ENCODE peak calls at places on chromosome X, in ten cellular contexts. B, I, P, Z, X, M, S, V, Q and N are unnamed samples.

GRCh38 chrX:10416424-10416823 is 204.0 kb downstream of the MID1 start:
- DNase-seq in P (no peak), Z (no peak), M (no peak), X (no peak), B (no peak), S (no peak), I (no peak), V (no peak), Q (no peak), N (no peak)

GRCh38 chrX:69109706-69110635 is 55.3 kb downstream of the PJA1 start:
- DNase-seq in B (no peak), P (no peak), I (no peak), S (peak), V (peak), X (peak), Z (no peak), Q (no peak), M (peak), N (no peak)

GRCh38 chrX:47380268-47380667 is 9.9 kb downstream of the ZNF157 start:
- DNase-seq in P (peak), V (peak), I (no peak), Q (no peak), B (peak), M (peak), X (peak), S (peak), Z (no peak), N (no peak)

GRCh38 chrX:1667566-1667965 is 52.7 kb downstream of the ASMT start:
- DNase-seq in P (no peak), M (no peak), I (no peak), Q (no peak), X (no peak), Z (no peak), V (no peak), B (no peak), S (no peak), N (no peak)

GRCh38 chrX:28847423-28847822 is 260.2 kb downstream of the IL1RAPL1 start:
- DNase-seq in P (no peak), S (peak), X (peak), Z (peak), B (peak), I (peak), V (peak), Q (no peak), M (peak), N (no peak)

GRCh38 chrX:70452143-70452733 is 7.6 kb downstream of the DLG3 start:
- DNase-seq in Z (peak), M (peak), X (peak), I (peak), B (peak), P (peak), S (peak), V (peak), Q (no peak), N (no peak)

GRCh38 chrX:24396930-24397277 is 36.5 kb downstream of the SUPT20HL1 start:
- DNase-seq in Z (no peak), P (no peak), X (no peak), S (no peak), M (no peak), I (no peak), V (no peak), B (no peak), Q (no peak), N (no peak)

GRCh38 chrX:104565791-104566687 is at the start of gene IL1RAPL2:
- DNase-seq in M (peak), Z (peak), V (peak), X (peak), B (no peak), Q (no peak), I (peak), S (peak), P (peak), N (no peak)

GRCh38 chrX:70444326-70445196 is at the start of gene DLG3:
- DNase-seq in P (no peak), B (no peak), I (peak), Q (no peak), Z (peak), V (peak), X (peak), S (peak), M (peak), N (peak)

GRCh38 chrX:12080265-12080664 is 58.0 kb upstream of the FRMPD4 start:
- DNase-seq in M (peak), Q (no peak), I (peak), V (peak), X (peak), B (no peak), Z (peak), S (peak), P (peak), N (no peak)

GRCh38 chrX:57282568-57282967 is 3.9 kb upstream of the FAAH2 start:
- DNase-seq in X (no peak), B (no peak), S (no peak), P (no peak), Z (no peak), M (peak), Q (no peak), I (no peak), V (peak), N (no peak)

GRCh38 chrX:109840585-109840984 is 107.5 kb upstream of the ACSL4 start:
- DNase-seq in Q (no peak), B (no peak), S (peak), P (no peak), V (peak), I (peak), X (peak), Z (peak), M (peak), N (no peak)

GRCh38 chrX:134484039-134484438 is 24.1 kb downstream of the HPRT1 start:
- DNase-seq in B (no peak), Q (no peak), S (peak), M (peak), V (peak), Z (peak), I (no peak), X (peak), P (no peak), N (no peak)

GRCh38 chrX:103791233-103791632 is 14.6 kb downstream of the PLP1 start:
- DNase-seq in M (no peak), I (no peak), P (no peak), B (no peak), V (no peak), Z (no peak), X (no peak), S (no peak), Q (no peak), N (no peak)

GRCh38 chrX:136577562-136577961 is 45.5 kb downstream of the VGLL1 start:
- DNase-seq in B (peak), Q (no peak), P (peak), S (peak), I (peak), V (peak), Z (peak), M (peak), X (peak), N (no peak)

GRCh38 chrX:136574548-136574947 is 42.5 kb downstream of the VGLL1 start:
- DNase-seq in S (peak), Z (peak), I (peak), M (peak), Q (no peak), V (no peak), B (no peak), X (no peak), P (no peak), N (no peak)

DNA sequence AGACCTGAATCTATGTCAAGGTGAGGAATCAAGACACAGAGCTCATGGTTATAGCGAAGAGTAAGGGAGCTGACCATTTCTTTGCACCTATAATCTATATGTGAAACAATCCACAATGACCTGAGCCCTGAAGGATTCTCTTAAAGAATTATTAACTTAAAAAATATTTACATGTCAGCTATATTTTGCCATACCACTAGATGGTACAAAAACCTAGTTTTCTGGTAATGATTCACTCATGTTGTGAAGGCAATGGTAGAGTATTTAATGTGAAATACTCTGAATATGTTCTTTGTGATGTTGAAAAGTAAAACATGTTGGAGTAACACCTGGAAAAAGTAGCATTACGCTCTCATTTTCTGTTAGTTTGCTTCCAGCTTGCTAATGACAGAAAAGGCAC is 40.0 kb downstream of the VGLL1 start:
- DNase-seq in I (no peak), X (no peak), B (no peak), P (no peak), Q (no peak), Z (no peak), V (no peak), M (peak), S (no peak), N (no peak)
- TF ChIP-seq CTCF in I (peak), X (no peak), B (no peak), P (no peak), Q (no peak), Z (no peak), V (no peak), M (peak), S (peak), N (no peak)

GRCh38 chrX:150868625-150869024 is 29.8 kb downstream of the CD99L2 start:
- DNase-seq in I (no peak), B (no peak), P (no peak), S (no peak), M (no peak), V (no peak), Q (no peak), Z (no peak), X (peak), N (no peak)
- TF ChIP-seq CTCF in I (no peak), B (no peak), P (no peak), S (no peak), M (no peak), V (no peak), Q (no peak), Z (no peak), X (no peak), N (no peak)

DNA sequence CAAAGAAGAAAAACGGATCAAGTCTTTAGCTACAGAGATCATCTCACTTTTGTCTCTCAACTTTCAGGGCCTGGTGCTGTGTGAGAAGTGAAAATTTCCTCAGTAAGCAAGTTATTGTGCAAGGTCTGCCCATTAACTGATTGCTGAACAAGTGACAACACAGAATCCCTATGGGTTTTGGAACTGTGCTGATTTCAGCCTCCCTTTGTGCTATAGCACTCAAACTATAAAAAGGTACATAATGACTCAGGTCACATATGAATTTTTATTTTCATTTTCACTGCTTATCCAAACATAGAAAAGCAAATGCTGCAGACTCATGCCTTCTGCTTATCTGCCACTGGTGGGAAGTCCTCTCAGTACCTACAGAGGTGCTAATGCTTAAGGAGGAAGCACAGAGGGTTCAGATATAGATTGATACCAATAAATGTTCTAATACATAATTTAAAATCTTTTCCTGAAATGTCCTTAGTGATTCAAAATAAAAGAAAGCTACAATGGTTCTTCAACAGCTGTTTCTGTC is 576.2 kb upstream of the CT83 start:
- DNase-seq in Q (no peak), S (no peak), V (no peak), X (no peak), B (no peak), I (no peak), P (no peak), Z (no peak), M (no peak), N (no peak)
- TF ChIP-seq CTCF in Q (no peak), S (no peak), V (no peak), X (no peak), B (no peak), I (no peak), P (no peak), Z (no peak), M (no peak), N (no peak)

DNA sequence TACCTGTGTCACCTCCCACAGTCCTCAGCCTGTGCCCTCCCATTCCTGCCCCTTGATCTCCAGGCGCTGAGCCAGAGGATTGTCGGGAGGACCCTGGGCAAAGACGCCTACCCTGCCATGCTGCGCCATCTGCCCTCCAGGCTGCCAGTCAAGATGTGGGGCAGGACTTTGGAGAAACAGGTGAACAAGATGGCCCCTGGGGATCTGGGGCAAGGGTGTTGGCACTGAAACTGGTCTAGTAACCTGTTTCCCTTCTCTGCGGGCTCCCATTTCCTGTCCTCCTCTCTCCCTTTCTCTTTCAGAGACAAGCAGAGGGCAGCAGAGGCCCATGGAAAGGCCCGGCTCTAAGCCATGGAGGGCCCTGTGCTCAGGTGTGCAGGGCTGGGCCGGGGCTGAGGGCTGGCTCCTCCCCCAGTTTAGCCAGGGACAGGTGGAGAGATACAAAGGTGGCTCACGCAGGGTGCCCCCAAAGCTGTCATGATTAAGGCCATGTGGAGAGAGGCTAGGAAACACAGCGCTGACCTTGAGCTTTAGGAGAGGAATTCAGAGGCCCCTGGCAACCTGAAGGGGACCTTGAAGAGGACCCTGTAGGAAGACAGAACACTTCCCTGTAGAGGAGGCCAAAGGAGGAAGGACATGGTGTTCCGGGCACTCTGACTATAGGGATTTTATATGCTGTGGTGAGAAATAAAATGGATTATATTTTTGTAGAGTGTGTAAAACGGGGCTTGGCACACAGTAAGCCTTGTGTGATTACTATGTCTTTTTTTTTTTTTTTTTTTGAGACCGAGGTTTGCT is at the start of gene GLOD5:
- DNase-seq in S (peak), Z (peak), B (no peak), X (peak), I (peak), M (peak), Q (no peak), V (peak), P (no peak), N (no peak)
- TF ChIP-seq CTCF in S (no peak), Z (peak), B (peak), X (peak), I (peak), M (peak), Q (no peak), V (peak), P (no peak), N (peak)

GRCh38 chrX:15292861-15293260 is 22.6 kb downstream of the ASB11 start:
- DNase-seq in I (no peak), V (peak), P (no peak), X (no peak), Q (no peak), S (no peak), Z (no peak), B (no peak), M (peak), N (no peak)
- TF ChIP-seq CTCF in I (no peak), V (no peak), P (no peak), X (no peak), Q (no peak), S (no peak), Z (no peak), B (no peak), M (no peak), N (no peak)

GRCh38 chrX:153568612-153569011 is 30.3 kb downstream of the CCNQ start:
- DNase-seq in Z (no peak), I (no peak), P (no peak), V (no peak), S (no peak), Q (no peak), X (no peak), B (no peak), M (peak), N (no peak)
- TF ChIP-seq CTCF in Z (no peak), I (no peak), P (no peak), V (no peak), S (no peak), Q (no peak), X (no peak), B (no peak), M (peak), N (no peak)